ENCODE peak calls at places on chromosomes 13 and 19, in four cellular contexts. U, J, O and H are unnamed samples.

GRCh38 chr19:19342086-19343015 is 21.7 kb downstream of the MAU2 start:
- DNase-seq in O (peak), J (peak), U (peak), H (peak)

GRCh38 chr19:18294467-18294864 is 13.0 kb upstream of the JUND start:
- DNase-seq in O (no peak), U (peak), J (no peak), H (no peak)

GRCh38 chr13:32731576-32731975 is 145.3 kb downstream of the PDS5B start:
- DNase-seq in O (no peak), J (no peak), U (no peak), H (no peak)

GRCh38 chr19:34332027-34332786 is 32.8 kb upstream of the GPI start:
- DNase-seq in O (no peak), J (no peak), U (no peak), H (no peak)

GRCh38 chr13:74077375-74077774 is 56.8 kb downstream of the KLF12 start:
- DNase-seq in U (no peak), O (no peak), J (no peak), H (no peak)

GRCh38 chr19:44345969-44346368 is 10.5 kb downstream of the ZNF112 start:
- DNase-seq in J (no peak), U (peak), O (no peak), H (no peak)

GRCh38 chr19:13492128-13492527 is 14.2 kb downstream of the CACNA1A start:
- DNase-seq in J (no peak), O (no peak), U (no peak), H (no peak)

GRCh38 chr19:33693678-33694077 is 71.9 kb downstream of the CHST8 start:
- DNase-seq in J (no peak), U (no peak), O (no peak), H (no peak)

GRCh38 chr13:44155422-44156293 is 218.0 kb upstream of the SERP2 start:
- DNase-seq in O (no peak), J (peak), U (peak), H (peak)

GRCh38 chr19:20664917-20665781 is 3.8 kb upstream of the ZNF626 start:
- DNase-seq in J (no peak), O (no peak), U (no peak), H (peak)

GRCh38 chr13:107882708-107883560 is 332.4 kb downstream of the LIG4 start:
- DNase-seq in U (no peak), O (no peak), J (no peak), H (no peak)

GRCh38 chr13:91922969-91923592 is 524.7 kb downstream of the GPC5 start:
- DNase-seq in O (no peak), U (no peak), J (no peak), H (no peak)

GRCh38 chr13:70203661-70204229 is 95.5 kb upstream of the KLHL1 start:
- DNase-seq in O (no peak), U (no peak), J (no peak), H (no peak)

GRCh38 chr19:10612515-10613119 is 12.7 kb upstream of the SLC44A2 start:
- DNase-seq in J (peak), O (peak), U (peak), H (peak)

GRCh38 chr19:10135551-10136334 is 16.0 kb upstream of the EIF3G start:
- DNase-seq in O (no peak), J (no peak), U (no peak), H (no peak)

GRCh38 chr19:982567-983170 is 1.5 kb upstream of the WDR18 start:
- DNase-seq in O (peak), U (peak), J (peak), H (peak)

GRCh38 chr13:32134241-32134801 is 102.7 kb downstream of the FRY start:
- DNase-seq in O (no peak), U (no peak), J (no peak), H (no peak)

GRCh38 chr19:18046066-18046718 is 38.2 kb downstream of the ARRDC2 start:
- DNase-seq in O (no peak), J (no peak), U (no peak), H (peak)

DNA sequence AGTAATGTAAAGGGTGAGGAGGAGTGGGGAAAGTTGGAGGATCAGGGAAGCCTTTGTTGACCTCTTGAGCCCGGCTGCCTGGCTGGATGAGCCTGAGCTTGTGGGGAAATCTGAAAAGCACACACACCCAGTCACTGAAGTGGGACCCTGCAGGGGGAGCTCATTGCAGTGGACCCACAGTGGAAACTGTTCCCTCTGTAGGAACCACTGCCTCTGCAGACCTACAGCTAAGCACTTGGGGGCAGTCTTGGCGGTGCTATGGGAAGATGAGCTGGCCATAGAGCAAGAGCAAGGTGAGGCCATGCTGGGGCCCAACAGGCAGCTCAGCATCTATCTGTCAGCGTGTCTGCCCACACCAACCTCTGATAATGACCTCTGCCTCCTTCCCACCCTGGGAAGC is 294.8 kb downstream of the TSHZ3 start:
- DNase-seq in J (no peak), U (no peak), O (no peak), H (no peak)
- TF ChIP-seq CTCF in J (no peak), U (no peak), O (no peak), H (no peak)

DNA sequence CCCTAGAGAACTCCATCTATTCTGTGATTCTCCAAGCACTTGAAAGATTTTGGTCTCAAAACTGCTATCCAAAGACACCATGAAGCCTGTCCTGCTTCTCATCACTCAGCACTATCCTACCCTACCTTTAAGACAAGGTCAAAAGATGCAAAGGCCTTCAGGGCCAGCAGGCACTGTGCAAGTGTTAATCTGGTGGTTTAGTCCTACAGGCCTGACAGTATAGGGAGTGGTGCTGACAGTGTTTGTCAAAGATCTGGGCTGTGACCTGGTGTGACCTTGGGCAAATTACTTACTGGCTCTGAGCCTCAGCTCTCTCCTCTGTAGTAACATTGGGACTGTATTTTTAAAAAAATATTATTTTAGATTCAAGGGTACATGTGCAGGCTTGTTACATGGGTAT is 28.0 kb downstream of the SIAH3 start:
- DNase-seq in J (peak), O (no peak), U (no peak), H (no peak)
- TF ChIP-seq CTCF in J (no peak), O (no peak), U (no peak), H (no peak)

GRCh38 chr13:95307507-95307906 is 6.3 kb upstream of the ABCC4 start:
- DNase-seq in J (no peak), O (no peak), U (no peak), H (no peak)
- TF ChIP-seq CTCF in J (no peak), O (no peak), U (no peak), H (no peak)

DNA sequence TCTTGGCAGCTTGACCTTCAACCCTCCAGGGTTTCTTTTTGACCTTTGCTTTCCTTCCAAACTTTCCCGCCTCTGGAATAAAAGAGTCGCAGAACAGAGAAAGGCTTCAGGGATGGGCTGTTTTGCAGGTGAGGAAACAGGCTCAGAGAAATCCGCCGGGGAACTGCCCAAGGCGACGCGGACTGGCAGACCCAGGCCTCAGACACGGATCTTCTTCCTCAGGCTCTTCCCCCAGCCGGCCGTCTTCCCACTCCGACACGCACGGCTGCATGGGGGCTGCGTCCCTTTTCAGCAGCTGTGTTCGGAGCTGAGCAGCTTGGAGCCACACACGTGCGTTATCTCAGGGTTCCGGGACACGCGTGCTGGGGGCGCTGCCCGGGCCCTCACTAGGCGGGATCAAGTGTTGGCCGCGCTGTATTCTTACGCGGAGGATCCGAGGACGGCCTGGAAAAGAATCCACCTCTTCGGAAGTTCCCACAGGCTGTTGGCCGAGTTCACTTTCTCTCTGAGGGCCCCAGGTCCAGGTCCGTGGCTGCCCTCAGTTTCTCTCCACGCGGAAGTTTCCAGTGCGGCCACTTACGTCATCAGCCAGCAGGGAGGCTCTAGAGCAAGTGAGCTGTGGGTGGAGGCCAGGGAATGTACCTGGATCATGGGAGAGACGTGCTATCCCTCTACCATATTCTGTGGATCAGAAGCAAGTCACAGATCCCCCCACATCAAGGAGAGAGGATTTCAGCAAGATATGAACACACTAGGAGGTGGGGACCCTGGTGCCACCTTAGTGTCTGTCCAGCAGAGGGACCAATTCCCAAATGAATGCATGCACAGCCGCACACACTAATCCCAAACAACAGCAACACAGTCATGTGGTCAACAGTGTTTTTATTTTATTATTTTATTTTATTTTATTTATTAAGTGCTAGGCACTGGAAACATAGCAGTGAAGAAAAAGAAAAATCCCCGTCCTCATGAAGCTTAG is 100.4 kb downstream of the ING1 start:
- DNase-seq in U (no peak), J (no peak), O (no peak), H (no peak)
- TF ChIP-seq CTCF in U (no peak), J (no peak), O (no peak), H (no peak)

GRCh38 chr13:46894534-46894906 is 2.3 kb downstream of the HTR2A start:
- DNase-seq in O (no peak), J (no peak), U (no peak), H (no peak)

GRCh38 chr13:46893820-46894533 is 2.9 kb downstream of the HTR2A start:
- DNase-seq in U (peak), O (peak), J (peak), H (peak)

GRCh38 chr13:46896346-46897138 is at the start of gene HTR2A:
- DNase-seq in O (peak), U (peak), J (no peak), H (peak)

GRCh38 chr13:46893221-46893620 is 3.6 kb downstream of the HTR2A start:
- DNase-seq in U (no peak), J (no peak), O (no peak), H (no peak)
- TF ChIP-seq CTCF in U (no peak), J (no peak), O (no peak), H (no peak)

GRCh38 chr19:40444181-40445005 is at the start of gene SERTAD3:
- DNase-seq in O (peak), U (peak), J (peak), H (peak)
- TF ChIP-seq CTCF in O (no peak), U (peak), J (no peak), H (peak)

GRCh38 chr13:61414686-61415664 is 674 bp downstream of the PCDH20 start:
- DNase-seq in O (peak), J (peak), U (peak), H (no peak)

GRCh38 chr13:61414136-61414535 is 1.5 kb downstream of the PCDH20 start:
- DNase-seq in J (no peak), U (no peak), O (no peak), H (no peak)

GRCh38 chr13:61410266-61410665 is 5.4 kb downstream of the PCDH20 start:
- DNase-seq in J (no peak), O (no peak), U (no peak), H (no peak)

GRCh38 chr13:61413572-61413971 is 2.1 kb downstream of the PCDH20 start:
- DNase-seq in U (no peak), J (no peak), O (peak), H (no peak)

DNA sequence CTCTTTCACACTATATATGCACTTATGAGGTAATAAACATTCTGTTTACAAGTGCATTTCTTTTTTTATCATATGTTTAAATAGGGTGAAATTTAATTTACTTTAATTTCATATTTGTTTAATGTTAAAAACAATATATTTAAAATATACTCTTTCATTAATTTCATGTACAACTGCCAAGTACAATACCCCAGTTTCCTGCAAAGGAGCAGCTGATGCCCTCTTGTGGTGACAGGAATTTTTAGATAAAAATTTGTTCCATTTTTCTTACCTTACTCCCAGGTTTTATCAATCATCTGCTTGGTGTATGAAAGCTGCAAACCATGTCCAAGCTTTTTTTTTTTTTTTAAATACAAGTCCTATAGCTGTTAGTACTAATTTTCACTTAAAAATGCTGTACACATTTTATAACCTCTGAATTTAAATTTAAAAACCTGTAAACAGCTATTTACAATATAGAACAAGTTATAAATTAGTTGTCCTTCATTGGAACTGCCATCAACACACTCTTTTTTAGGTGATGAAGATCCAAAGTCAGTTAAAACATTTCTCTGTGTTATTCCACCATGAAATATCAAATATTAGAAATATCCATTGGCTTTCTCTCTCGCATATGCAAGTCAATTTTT is 4.9 kb downstream of the PCDH20 start:
- DNase-seq in O (no peak), U (no peak), J (no peak), H (no peak)
- TF ChIP-seq CTCF in O (no peak), U (peak), J (no peak), H (no peak)

DNA sequence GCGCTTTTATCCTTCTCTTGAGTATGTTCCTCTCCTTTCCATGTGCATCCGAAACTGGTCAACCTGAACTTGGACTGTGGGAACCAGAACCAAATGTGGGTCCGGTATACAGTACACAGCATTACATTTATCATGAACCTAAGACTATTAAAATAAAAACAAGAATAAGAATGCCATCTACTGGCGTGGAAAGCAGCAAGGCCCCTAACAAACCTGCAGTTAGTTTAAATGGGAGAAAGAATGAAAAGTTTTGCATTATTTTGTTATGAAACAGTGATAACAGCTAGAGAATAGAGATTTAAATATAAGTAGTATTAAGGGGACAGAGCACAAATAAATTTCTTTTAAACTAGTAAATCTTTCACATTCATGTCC is 159.5 kb downstream of the RBM26 start:
- DNase-seq in J (no peak), U (no peak), O (no peak), H (no peak)
- TF ChIP-seq CTCF in J (no peak), U (no peak), O (no peak), H (no peak)

GRCh38 chr19:47716270-47716937 is 3.2 kb downstream of the EHD2 start:
- DNase-seq in U (no peak), O (no peak), J (no peak), H (no peak)

GRCh38 chr19:47719047-47719885 is 6.0 kb downstream of the EHD2 start:
- DNase-seq in J (peak), U (peak), O (peak), H (peak)

GRCh38 chr19:47711652-47712239 is 1.5 kb upstream of the EHD2 start:
- DNase-seq in U (no peak), J (no peak), O (no peak), H (no peak)

GRCh38 chr19:47714339-47714738 is 1.1 kb downstream of the EHD2 start:
- DNase-seq in U (no peak), J (no peak), O (no peak), H (no peak)

GRCh38 chr19:47713046-47714021 is at the start of gene EHD2:
- DNase-seq in J (peak), U (no peak), O (peak), H (peak)
- TF ChIP-seq CTCF in J (peak), U (peak), O (peak), H (peak)